ENCODE peak calls at places on chromosome 18, in nine cellular contexts. One of them, this sample, is unnamed.

GRCh38 chr18:80115035-80115434 is 6.0 kb downstream of the ADNP2 start:
- DNase-seq in left cardiac atrium: no peak
- DNase-seq in germinal center: no peak
- DNase-seq in putamen: no peak
- DNase-seq in Calu3: no peak
- DNase-seq in sigmoid colon: no peak
- DNase-seq in central memory CD4-positive, alpha-beta T cell: no peak
- DNase-seq in amniotic stem cell: no peak
- DNase-seq in activated gamma-delta T cell treated with Interleukin-2 at 50 U/mL for 16 hours: no peak
- DNase-seq in this sample: no peak

GRCh38 chr18:46915800-46916550 is 1.3 kb downstream of the PIAS2 start:
- DNase-seq in left cardiac atrium: no peak
- DNase-seq in germinal center: no peak
- DNase-seq in putamen: no peak
- DNase-seq in Calu3: no peak
- DNase-seq in sigmoid colon: no peak
- DNase-seq in central memory CD4-positive, alpha-beta T cell: no peak
- DNase-seq in amniotic stem cell: no peak
- DNase-seq in activated gamma-delta T cell treated with Interleukin-2 at 50 U/mL for 16 hours: no peak
- DNase-seq in this sample: no peak

GRCh38 chr18:57959278-57959677 is 84.7 kb upstream of the NEDD4L start:
- DNase-seq in left cardiac atrium: no peak
- DNase-seq in germinal center: peak
- DNase-seq in putamen: peak
- DNase-seq in Calu3: peak
- DNase-seq in sigmoid colon: no peak
- DNase-seq in central memory CD4-positive, alpha-beta T cell: no peak
- DNase-seq in amniotic stem cell: no peak
- DNase-seq in activated gamma-delta T cell treated with Interleukin-2 at 50 U/mL for 16 hours: no peak
- DNase-seq in this sample: peak

GRCh38 chr18:43751835-43752234 is 474.5 kb upstream of the SYT4 start:
- DNase-seq in left cardiac atrium: no peak
- DNase-seq in germinal center: no peak
- DNase-seq in putamen: no peak
- DNase-seq in Calu3: no peak
- DNase-seq in sigmoid colon: no peak
- DNase-seq in central memory CD4-positive, alpha-beta T cell: no peak
- DNase-seq in amniotic stem cell: no peak
- DNase-seq in activated gamma-delta T cell treated with Interleukin-2 at 50 U/mL for 16 hours: no peak
- DNase-seq in this sample: no peak

GRCh38 chr18:48781041-48781989 is 169.4 kb downstream of the SMAD7 start:
- DNase-seq in left cardiac atrium: peak
- DNase-seq in germinal center: no peak
- DNase-seq in putamen: peak
- DNase-seq in Calu3: no peak
- DNase-seq in sigmoid colon: peak
- DNase-seq in central memory CD4-positive, alpha-beta T cell: no peak
- DNase-seq in amniotic stem cell: no peak
- DNase-seq in activated gamma-delta T cell treated with Interleukin-2 at 50 U/mL for 16 hours: no peak
- DNase-seq in this sample: no peak

GRCh38 chr18:13213036-13213795 is 5.3 kb upstream of the LDLRAD4 start:
- DNase-seq in left cardiac atrium: no peak
- DNase-seq in germinal center: no peak
- DNase-seq in putamen: no peak
- DNase-seq in Calu3: no peak
- DNase-seq in sigmoid colon: no peak
- DNase-seq in central memory CD4-positive, alpha-beta T cell: no peak
- DNase-seq in amniotic stem cell: no peak
- DNase-seq in activated gamma-delta T cell treated with Interleukin-2 at 50 U/mL for 16 hours: no peak
- DNase-seq in this sample: no peak

GRCh38 chr18:31233550-31234306 is 71.1 kb upstream of the DSC1 start:
- DNase-seq in left cardiac atrium: no peak
- DNase-seq in germinal center: no peak
- DNase-seq in putamen: no peak
- DNase-seq in Calu3: no peak
- DNase-seq in sigmoid colon: no peak
- DNase-seq in central memory CD4-positive, alpha-beta T cell: no peak
- DNase-seq in amniotic stem cell: no peak
- DNase-seq in activated gamma-delta T cell treated with Interleukin-2 at 50 U/mL for 16 hours: no peak
- DNase-seq in this sample: no peak

GRCh38 chr18:32775628-32776027 is 2.8 kb upstream of the KLHL14 start:
- DNase-seq in left cardiac atrium: no peak
- DNase-seq in germinal center: no peak
- DNase-seq in putamen: no peak
- DNase-seq in Calu3: no peak
- DNase-seq in sigmoid colon: no peak
- DNase-seq in central memory CD4-positive, alpha-beta T cell: no peak
- DNase-seq in amniotic stem cell: no peak
- DNase-seq in activated gamma-delta T cell treated with Interleukin-2 at 50 U/mL for 16 hours: no peak
- DNase-seq in this sample: no peak

GRCh38 chr18:3603460-3604259 is 153.7 kb downstream of the TGIF1 start:
- DNase-seq in left cardiac atrium: no peak
- DNase-seq in germinal center: no peak
- DNase-seq in putamen: peak
- DNase-seq in Calu3: peak
- DNase-seq in sigmoid colon: peak
- DNase-seq in central memory CD4-positive, alpha-beta T cell: no peak
- DNase-seq in amniotic stem cell: peak
- DNase-seq in activated gamma-delta T cell treated with Interleukin-2 at 50 U/mL for 16 hours: no peak
- DNase-seq in this sample: peak

GRCh38 chr18:7740815-7741214 is 173.7 kb downstream of the PTPRM start:
- DNase-seq in left cardiac atrium: no peak
- DNase-seq in germinal center: no peak
- DNase-seq in putamen: no peak
- DNase-seq in Calu3: no peak
- DNase-seq in sigmoid colon: no peak
- DNase-seq in central memory CD4-positive, alpha-beta T cell: no peak
- DNase-seq in amniotic stem cell: no peak
- DNase-seq in activated gamma-delta T cell treated with Interleukin-2 at 50 U/mL for 16 hours: no peak
- DNase-seq in this sample: no peak

GRCh38 chr18:49898421-49898820 is 85.1 kb upstream of the ACAA2 start:
- DNase-seq in left cardiac atrium: peak
- DNase-seq in germinal center: peak
- DNase-seq in putamen: peak
- DNase-seq in Calu3: peak
- DNase-seq in sigmoid colon: no peak
- DNase-seq in central memory CD4-positive, alpha-beta T cell: peak
- DNase-seq in amniotic stem cell: peak
- DNase-seq in activated gamma-delta T cell treated with Interleukin-2 at 50 U/mL for 16 hours: peak
- DNase-seq in this sample: no peak

GRCh38 chr18:48220146-48220499 is 189.1 kb downstream of the ZBTB7C start:
- DNase-seq in left cardiac atrium: no peak
- DNase-seq in germinal center: no peak
- DNase-seq in putamen: peak
- DNase-seq in Calu3: no peak
- DNase-seq in sigmoid colon: no peak
- DNase-seq in central memory CD4-positive, alpha-beta T cell: no peak
- DNase-seq in amniotic stem cell: no peak
- DNase-seq in activated gamma-delta T cell treated with Interleukin-2 at 50 U/mL for 16 hours: no peak
- DNase-seq in this sample: no peak

GRCh38 chr18:51135795-51136194 is 61.7 kb downstream of the MEX3C start:
- DNase-seq in left cardiac atrium: no peak
- DNase-seq in germinal center: no peak
- DNase-seq in putamen: no peak
- DNase-seq in Calu3: peak
- DNase-seq in sigmoid colon: no peak
- DNase-seq in central memory CD4-positive, alpha-beta T cell: no peak
- DNase-seq in amniotic stem cell: no peak
- DNase-seq in activated gamma-delta T cell treated with Interleukin-2 at 50 U/mL for 16 hours: no peak
- DNase-seq in this sample: no peak

GRCh38 chr18:78753240-78753639 is 226.4 kb upstream of the SALL3 start:
- DNase-seq in left cardiac atrium: no peak
- DNase-seq in germinal center: no peak
- DNase-seq in putamen: no peak
- DNase-seq in Calu3: no peak
- DNase-seq in sigmoid colon: no peak
- DNase-seq in central memory CD4-positive, alpha-beta T cell: no peak
- DNase-seq in amniotic stem cell: no peak
- DNase-seq in activated gamma-delta T cell treated with Interleukin-2 at 50 U/mL for 16 hours: no peak
- DNase-seq in this sample: no peak

GRCh38 chr18:58026395-58026794 is 17.6 kb upstream of the NEDD4L start:
- DNase-seq in left cardiac atrium: no peak
- DNase-seq in germinal center: no peak
- DNase-seq in putamen: no peak
- DNase-seq in Calu3: no peak
- DNase-seq in sigmoid colon: no peak
- DNase-seq in central memory CD4-positive, alpha-beta T cell: no peak
- DNase-seq in amniotic stem cell: no peak
- DNase-seq in activated gamma-delta T cell treated with Interleukin-2 at 50 U/mL for 16 hours: no peak
- DNase-seq in this sample: no peak

GRCh38 chr18:6249110-6249680 is 165.5 kb downstream of the L3MBTL4 start:
- DNase-seq in left cardiac atrium: no peak
- DNase-seq in germinal center: no peak
- DNase-seq in putamen: no peak
- DNase-seq in Calu3: no peak
- DNase-seq in sigmoid colon: no peak
- DNase-seq in central memory CD4-positive, alpha-beta T cell: no peak
- DNase-seq in amniotic stem cell: no peak
- DNase-seq in activated gamma-delta T cell treated with Interleukin-2 at 50 U/mL for 16 hours: no peak
- DNase-seq in this sample: no peak

GRCh38 chr18:42187611-42188378 is 232.8 kb downstream of the PIK3C3 start:
- DNase-seq in left cardiac atrium: no peak
- DNase-seq in germinal center: no peak
- DNase-seq in putamen: no peak
- DNase-seq in Calu3: no peak
- DNase-seq in sigmoid colon: no peak
- DNase-seq in central memory CD4-positive, alpha-beta T cell: no peak
- DNase-seq in amniotic stem cell: no peak
- DNase-seq in activated gamma-delta T cell treated with Interleukin-2 at 50 U/mL for 16 hours: no peak
- DNase-seq in this sample: no peak

GRCh38 chr18:44681611-44682010 is 923 bp downstream of the SETBP1 start:
- DNase-seq in left cardiac atrium: no peak
- DNase-seq in germinal center: no peak
- DNase-seq in putamen: no peak
- DNase-seq in Calu3: no peak
- DNase-seq in sigmoid colon: no peak
- DNase-seq in central memory CD4-positive, alpha-beta T cell: no peak
- DNase-seq in amniotic stem cell: no peak
- DNase-seq in activated gamma-delta T cell treated with Interleukin-2 at 50 U/mL for 16 hours: no peak
- DNase-seq in this sample: no peak

GRCh38 chr18:12335503-12335902 is 27.5 kb downstream of the TUBB6 start:
- DNase-seq in left cardiac atrium: no peak
- DNase-seq in germinal center: no peak
- DNase-seq in putamen: no peak
- DNase-seq in Calu3: no peak
- DNase-seq in sigmoid colon: peak
- DNase-seq in central memory CD4-positive, alpha-beta T cell: no peak
- DNase-seq in amniotic stem cell: no peak
- DNase-seq in activated gamma-delta T cell treated with Interleukin-2 at 50 U/mL for 16 hours: no peak
- DNase-seq in this sample: no peak

GRCh38 chr18:31722369-31722957 is 38.1 kb upstream of the B4GALT6 start:
- DNase-seq in left cardiac atrium: peak
- DNase-seq in germinal center: peak
- DNase-seq in putamen: peak
- DNase-seq in Calu3: peak
- DNase-seq in sigmoid colon: peak
- DNase-seq in central memory CD4-positive, alpha-beta T cell: peak
- DNase-seq in amniotic stem cell: no peak
- DNase-seq in activated gamma-delta T cell treated with Interleukin-2 at 50 U/mL for 16 hours: peak
- DNase-seq in this sample: peak

GRCh38 chr18:31419457-31419932 is 28.0 kb upstream of the DSG3 start:
- DNase-seq in left cardiac atrium: no peak
- DNase-seq in germinal center: no peak
- DNase-seq in putamen: no peak
- DNase-seq in Calu3: peak
- DNase-seq in sigmoid colon: no peak
- DNase-seq in central memory CD4-positive, alpha-beta T cell: no peak
- DNase-seq in amniotic stem cell: no peak
- DNase-seq in activated gamma-delta T cell treated with Interleukin-2 at 50 U/mL for 16 hours: no peak
- DNase-seq in this sample: peak

GRCh38 chr18:48638896-48639771 is 100.3 kb downstream of the CTIF start:
- DNase-seq in left cardiac atrium: no peak
- DNase-seq in germinal center: no peak
- DNase-seq in putamen: no peak
- DNase-seq in Calu3: no peak
- DNase-seq in sigmoid colon: no peak
- DNase-seq in central memory CD4-positive, alpha-beta T cell: no peak
- DNase-seq in amniotic stem cell: no peak
- DNase-seq in activated gamma-delta T cell treated with Interleukin-2 at 50 U/mL for 16 hours: no peak
- DNase-seq in this sample: no peak

GRCh38 chr18:69444221-69444620 is 43.5 kb downstream of the DOK6 start:
- DNase-seq in left cardiac atrium: no peak
- DNase-seq in germinal center: no peak
- DNase-seq in putamen: no peak
- DNase-seq in Calu3: no peak
- DNase-seq in sigmoid colon: no peak
- DNase-seq in central memory CD4-positive, alpha-beta T cell: no peak
- DNase-seq in amniotic stem cell: peak
- DNase-seq in activated gamma-delta T cell treated with Interleukin-2 at 50 U/mL for 16 hours: no peak
- DNase-seq in this sample: no peak

GRCh38 chr18:75915941-75916640 is 488.6 kb upstream of the SMIM21 start:
- DNase-seq in left cardiac atrium: no peak
- DNase-seq in germinal center: no peak
- DNase-seq in putamen: peak
- DNase-seq in Calu3: no peak
- DNase-seq in sigmoid colon: no peak
- DNase-seq in central memory CD4-positive, alpha-beta T cell: no peak
- DNase-seq in amniotic stem cell: no peak
- DNase-seq in activated gamma-delta T cell treated with Interleukin-2 at 50 U/mL for 16 hours: no peak
- DNase-seq in this sample: no peak

GRCh38 chr18:31066267-31066666 is 23.7 kb upstream of the DSC3 start:
- DNase-seq in left cardiac atrium: no peak
- DNase-seq in germinal center: no peak
- DNase-seq in putamen: no peak
- DNase-seq in Calu3: no peak
- DNase-seq in sigmoid colon: no peak
- DNase-seq in central memory CD4-positive, alpha-beta T cell: no peak
- DNase-seq in amniotic stem cell: no peak
- DNase-seq in activated gamma-delta T cell treated with Interleukin-2 at 50 U/mL for 16 hours: no peak
- DNase-seq in this sample: no peak

GRCh38 chr18:69387181-69387580 is 13.5 kb upstream of the DOK6 start:
- DNase-seq in left cardiac atrium: no peak
- DNase-seq in germinal center: no peak
- DNase-seq in putamen: no peak
- DNase-seq in Calu3: no peak
- DNase-seq in sigmoid colon: no peak
- DNase-seq in central memory CD4-positive, alpha-beta T cell: no peak
- DNase-seq in amniotic stem cell: no peak
- DNase-seq in activated gamma-delta T cell treated with Interleukin-2 at 50 U/mL for 16 hours: no peak
- DNase-seq in this sample: no peak

GRCh38 chr18:76909418-76909817 is 87.1 kb downstream of the ZNF236 start:
- DNase-seq in left cardiac atrium: no peak
- DNase-seq in germinal center: no peak
- DNase-seq in putamen: no peak
- DNase-seq in Calu3: no peak
- DNase-seq in sigmoid colon: no peak
- DNase-seq in central memory CD4-positive, alpha-beta T cell: no peak
- DNase-seq in amniotic stem cell: no peak
- DNase-seq in activated gamma-delta T cell treated with Interleukin-2 at 50 U/mL for 16 hours: no peak
- DNase-seq in this sample: no peak

GRCh38 chr18:80103231-80103630 is 5.8 kb upstream of the ADNP2 start:
- DNase-seq in left cardiac atrium: no peak
- DNase-seq in germinal center: no peak
- DNase-seq in putamen: no peak
- DNase-seq in Calu3: no peak
- DNase-seq in sigmoid colon: no peak
- DNase-seq in central memory CD4-positive, alpha-beta T cell: no peak
- DNase-seq in amniotic stem cell: no peak
- DNase-seq in activated gamma-delta T cell treated with Interleukin-2 at 50 U/mL for 16 hours: no peak
- DNase-seq in this sample: no peak

GRCh38 chr18:5903386-5903785 is 8.1 kb upstream of the TMEM200C start:
- DNase-seq in left cardiac atrium: no peak
- DNase-seq in germinal center: no peak
- DNase-seq in putamen: no peak
- DNase-seq in Calu3: no peak
- DNase-seq in sigmoid colon: no peak
- DNase-seq in central memory CD4-positive, alpha-beta T cell: no peak
- DNase-seq in amniotic stem cell: no peak
- DNase-seq in activated gamma-delta T cell treated with Interleukin-2 at 50 U/mL for 16 hours: no peak
- DNase-seq in this sample: no peak

GRCh38 chr18:46814394-46814793 is 57.5 kb upstream of the ST8SIA5 start:
- DNase-seq in left cardiac atrium: no peak
- DNase-seq in germinal center: no peak
- DNase-seq in putamen: no peak
- DNase-seq in Calu3: no peak
- DNase-seq in sigmoid colon: no peak
- DNase-seq in central memory CD4-positive, alpha-beta T cell: no peak
- DNase-seq in amniotic stem cell: no peak
- DNase-seq in activated gamma-delta T cell treated with Interleukin-2 at 50 U/mL for 16 hours: no peak
- DNase-seq in this sample: no peak